ENCODE peak calls at places on chromosomes 2 and 18, in seven cellular contexts. One of them, this sample, is unnamed.

GRCh38 chr18:5759169-5759568 is 136.2 kb downstream of the TMEM200C start:
- DNase-seq in left lobe of liver: no peak
- DNase-seq in IMR-90: no peak
- DNase-seq in CMK: no peak
- DNase-seq in SJSA1: no peak
- DNase-seq in activated CD4-positive, alpha-beta T cell treated with anti-CD3 and anti-CD28 coated beads for 24 hours: no peak
- DNase-seq in nephron progenitor cell: no peak
- DNase-seq in this sample: no peak

GRCh38 chr2:187545238-187545751 is 8.9 kb downstream of the TFPI start:
- DNase-seq in left lobe of liver: no peak
- DNase-seq in IMR-90: no peak
- DNase-seq in CMK: no peak
- DNase-seq in SJSA1: no peak
- DNase-seq in activated CD4-positive, alpha-beta T cell treated with anti-CD3 and anti-CD28 coated beads for 24 hours: no peak
- DNase-seq in nephron progenitor cell: no peak
- DNase-seq in this sample: no peak

GRCh38 chr18:57004366-57005121 is 142.3 kb upstream of the BOD1L2 start:
- DNase-seq in left lobe of liver: no peak
- DNase-seq in IMR-90: peak; percentile 76
- DNase-seq in CMK: no peak
- DNase-seq in SJSA1: no peak
- DNase-seq in activated CD4-positive, alpha-beta T cell treated with anti-CD3 and anti-CD28 coated beads for 24 hours: no peak
- DNase-seq in nephron progenitor cell: no peak
- DNase-seq in this sample: no peak

GRCh38 chr2:185201063-185201462 is 537.5 kb upstream of the FSIP2 start:
- DNase-seq in left lobe of liver: no peak
- DNase-seq in IMR-90: no peak
- DNase-seq in CMK: no peak
- DNase-seq in SJSA1: no peak
- DNase-seq in activated CD4-positive, alpha-beta T cell treated with anti-CD3 and anti-CD28 coated beads for 24 hours: no peak
- DNase-seq in nephron progenitor cell: no peak
- DNase-seq in this sample: no peak

GRCh38 chr2:180983468-180984388 is 3.3 kb downstream of the UBE2E3 start:
- DNase-seq in left lobe of liver: peak; percentile 47
- DNase-seq in IMR-90: peak; percentile 69
- DNase-seq in CMK: no peak
- DNase-seq in SJSA1: peak; percentile 43
- DNase-seq in activated CD4-positive, alpha-beta T cell treated with anti-CD3 and anti-CD28 coated beads for 24 hours: no peak
- DNase-seq in nephron progenitor cell: peak; percentile 18
- DNase-seq in this sample: no peak

GRCh38 chr2:234139755-234140154 is 89.3 kb downstream of the SPP2 start:
- DNase-seq in left lobe of liver: no peak
- DNase-seq in IMR-90: no peak
- DNase-seq in CMK: no peak
- DNase-seq in SJSA1: no peak
- DNase-seq in activated CD4-positive, alpha-beta T cell treated with anti-CD3 and anti-CD28 coated beads for 24 hours: no peak
- DNase-seq in nephron progenitor cell: no peak
- DNase-seq in this sample: no peak

GRCh38 chr18:75183973-75184372 is 25.0 kb downstream of the PTGR3 start:
- DNase-seq in left lobe of liver: no peak
- DNase-seq in IMR-90: no peak
- DNase-seq in CMK: no peak
- DNase-seq in SJSA1: no peak
- DNase-seq in activated CD4-positive, alpha-beta T cell treated with anti-CD3 and anti-CD28 coated beads for 24 hours: no peak
- DNase-seq in nephron progenitor cell: no peak
- DNase-seq in this sample: no peak

GRCh38 chr18:77191241-77191751 is 58.4 kb upstream of the GALR1 start:
- DNase-seq in left lobe of liver: no peak
- DNase-seq in IMR-90: peak; percentile 68
- DNase-seq in CMK: no peak
- DNase-seq in SJSA1: no peak
- DNase-seq in activated CD4-positive, alpha-beta T cell treated with anti-CD3 and anti-CD28 coated beads for 24 hours: no peak
- DNase-seq in nephron progenitor cell: no peak
- DNase-seq in this sample: no peak

GRCh38 chr2:179850188-179850587 is 11.2 kb downstream of the ZNF385B start:
- DNase-seq in left lobe of liver: no peak
- DNase-seq in IMR-90: peak; percentile 50
- DNase-seq in CMK: no peak
- DNase-seq in SJSA1: no peak
- DNase-seq in activated CD4-positive, alpha-beta T cell treated with anti-CD3 and anti-CD28 coated beads for 24 hours: no peak
- DNase-seq in nephron progenitor cell: no peak
- DNase-seq in this sample: no peak

GRCh38 chr2:184444623-184445223 is 153.6 kb upstream of the ZNF804A start:
- DNase-seq in left lobe of liver: no peak
- DNase-seq in IMR-90: no peak
- DNase-seq in CMK: no peak
- DNase-seq in SJSA1: no peak
- DNase-seq in activated CD4-positive, alpha-beta T cell treated with anti-CD3 and anti-CD28 coated beads for 24 hours: no peak
- DNase-seq in nephron progenitor cell: no peak
- DNase-seq in this sample: no peak

GRCh38 chr18:35851286-35851967 is 121.1 kb upstream of the RMP24 start:
- DNase-seq in left lobe of liver: no peak
- DNase-seq in IMR-90: no peak
- DNase-seq in CMK: no peak
- DNase-seq in SJSA1: no peak
- DNase-seq in activated CD4-positive, alpha-beta T cell treated with anti-CD3 and anti-CD28 coated beads for 24 hours: no peak
- DNase-seq in nephron progenitor cell: no peak
- DNase-seq in this sample: no peak